ENCODE peak calls at places on chromosomes 11 and 22, in six cellular contexts. I is upper lobe of right lung, Y is Caco-2, B is right atrium auricular region, G is astrocyte of the spinal cord, C is lower lobe of right lung. D is an unnamed sample.

GRCh38 chr11:65414776-65415498 is 7.7 kb upstream of the NEAT1 start:
- DNase-seq in I (peak; percentile 41), Y (peak; percentile 35), B (no peak), G (no peak), C (peak; percentile 36), D (peak; percentile 2)

GRCh38 chr11:2090172-2091111 is 48.7 kb downstream of the IGF2 start:
- DNase-seq in I (peak; percentile 52), Y (no peak), B (peak; percentile 42), G (no peak), C (peak; percentile 41), D (no peak)

GRCh38 chr11:14015711-14016110 is 53.2 kb downstream of the SPON1 start:
- DNase-seq in I (no peak), Y (peak; percentile 88), B (no peak), G (peak; percentile 53), C (no peak), D (peak; percentile 74)

GRCh38 chr11:8873966-8874365 is 37.0 kb upstream of the AKIP1 start:
- DNase-seq in I (no peak), Y (no peak), B (no peak), G (no peak), C (no peak), D (no peak)

GRCh38 chr22:27709919-27710452 is 91.6 kb downstream of the MN1 start:
- DNase-seq in I (no peak), Y (no peak), B (no peak), G (no peak), C (no peak), D (no peak)

GRCh38 chr11:128691802-128692749 is 1.8 kb upstream of the FLI1 start:
- DNase-seq in I (no peak), Y (no peak), B (no peak), G (no peak), C (no peak), D (no peak)

GRCh38 chr22:46123694-46124382 is 26.5 kb upstream of the PPARA start:
- DNase-seq in I (no peak), Y (no peak), B (no peak), G (no peak), C (no peak), D (no peak)

GRCh38 chr11:93756748-93757147 is 15.3 kb downstream of the C11orf54 start:
- DNase-seq in I (no peak), Y (no peak), B (no peak), G (no peak), C (no peak), D (no peak)

GRCh38 chr11:70068345-70068744 is 9.8 kb upstream of the ANO1 start:
- DNase-seq in I (no peak), Y (no peak), B (peak; percentile 21), G (no peak), C (no peak), D (no peak)

GRCh38 chr22:38311331-38311635 is 6.0 kb downstream of the CSNK1E start:
- DNase-seq in I (no peak), Y (no peak), B (no peak), G (no peak), C (no peak), D (no peak)

GRCh38 chr11:119091083-119091650 is 6.5 kb downstream of the HMBS start:
- DNase-seq in I (no peak), Y (no peak), B (no peak), G (no peak), C (no peak), D (no peak)

GRCh38 chr22:46143491-46144147 is 6.7 kb upstream of the PPARA start:
- DNase-seq in I (no peak), Y (no peak), B (no peak), G (no peak), C (no peak), D (no peak)

GRCh38 chr11:58654908-58655296 is 32.4 kb downstream of the CNTF start:
- DNase-seq in I (no peak), Y (no peak), B (no peak), G (no peak), C (no peak), D (no peak)

GRCh38 chr11:46063138-46063537 is 58.1 kb downstream of the PHF21A start:
- DNase-seq in I (no peak), Y (no peak), B (no peak), G (no peak), C (no peak), D (no peak)

GRCh38 chr11:117083011-117083940 is 15.0 kb downstream of the SIK3 start:
- DNase-seq in I (no peak), Y (no peak), B (no peak), G (no peak), C (no peak), D (no peak)

GRCh38 chr11:126585388-126586302 is 230.2 kb downstream of the ST3GAL4 start:
- DNase-seq in I (no peak), Y (no peak), B (peak; percentile 86), G (peak; percentile 96), C (no peak), D (peak; percentile 93)

GRCh38 chr11:1084561-1085439 is 10.1 kb downstream of the MUC2 start:
- DNase-seq in I (peak; percentile 59), Y (peak; percentile 26), B (no peak), G (no peak), C (peak; percentile 40), D (peak; percentile 14)

GRCh38 chr11:59144579-59145345 is 2.1 kb downstream of the FAM111A start:
- DNase-seq in I (peak; percentile 85), Y (peak; percentile 94), B (peak; percentile 81), G (peak; percentile 82), C (peak; percentile 84), D (peak; percentile 86)

GRCh38 chr11:75319035-75319877 is 32.2 kb downstream of the ARRB1 start:
- DNase-seq in I (no peak), Y (no peak), B (no peak), G (no peak), C (peak; percentile 47), D (no peak)

GRCh38 chr11:68525930-68526329 is 65.4 kb downstream of the PPP6R3 start:
- DNase-seq in I (no peak), Y (no peak), B (no peak), G (peak; percentile 42), C (no peak), D (peak; percentile 68)

GRCh38 chr11:38900156-38900679 is 2302.2 kb upstream of the RAG2 start:
- DNase-seq in I (no peak), Y (no peak), B (no peak), G (no peak), C (no peak), D (no peak)

GRCh38 chr11:121461843-121462242 is 9.1 kb upstream of the SORL1-AS1 start:
- DNase-seq in I (no peak), Y (no peak), B (no peak), G (no peak), C (no peak), D (no peak)

GRCh38 chr11:57791321-57792059 is 29.9 kb downstream of the CTNND1 start:
- DNase-seq in I (no peak), Y (no peak), B (no peak), G (no peak), C (no peak), D (no peak)

GRCh38 chr11:90468923-90469322 is 246.1 kb upstream of the CHORDC1 start:
- DNase-seq in I (no peak), Y (no peak), B (no peak), G (peak; percentile 73), C (no peak), D (peak; percentile 90)

GRCh38 chr22:19723165-19723989 is at the start of gene GP1BB:
- DNase-seq in I (no peak), Y (no peak), B (no peak), G (peak; percentile 13), C (peak; percentile 61), D (no peak)

GRCh38 chr22:19722175-19722914 is 994 bp upstream of the GP1BB start:
- DNase-seq in I (no peak), Y (no peak), B (no peak), G (no peak), C (no peak), D (no peak)

GRCh38 chr22:19724927-19725661 is 1.8 kb downstream of the GP1BB start:
- DNase-seq in I (no peak), Y (no peak), B (no peak), G (no peak), C (no peak), D (no peak)

GRCh38 chr22:19722915-19723164 is 499 bp upstream of the GP1BB start:
- DNase-seq in I (no peak), Y (no peak), B (no peak), G (no peak), C (no peak), D (no peak)

DNA sequence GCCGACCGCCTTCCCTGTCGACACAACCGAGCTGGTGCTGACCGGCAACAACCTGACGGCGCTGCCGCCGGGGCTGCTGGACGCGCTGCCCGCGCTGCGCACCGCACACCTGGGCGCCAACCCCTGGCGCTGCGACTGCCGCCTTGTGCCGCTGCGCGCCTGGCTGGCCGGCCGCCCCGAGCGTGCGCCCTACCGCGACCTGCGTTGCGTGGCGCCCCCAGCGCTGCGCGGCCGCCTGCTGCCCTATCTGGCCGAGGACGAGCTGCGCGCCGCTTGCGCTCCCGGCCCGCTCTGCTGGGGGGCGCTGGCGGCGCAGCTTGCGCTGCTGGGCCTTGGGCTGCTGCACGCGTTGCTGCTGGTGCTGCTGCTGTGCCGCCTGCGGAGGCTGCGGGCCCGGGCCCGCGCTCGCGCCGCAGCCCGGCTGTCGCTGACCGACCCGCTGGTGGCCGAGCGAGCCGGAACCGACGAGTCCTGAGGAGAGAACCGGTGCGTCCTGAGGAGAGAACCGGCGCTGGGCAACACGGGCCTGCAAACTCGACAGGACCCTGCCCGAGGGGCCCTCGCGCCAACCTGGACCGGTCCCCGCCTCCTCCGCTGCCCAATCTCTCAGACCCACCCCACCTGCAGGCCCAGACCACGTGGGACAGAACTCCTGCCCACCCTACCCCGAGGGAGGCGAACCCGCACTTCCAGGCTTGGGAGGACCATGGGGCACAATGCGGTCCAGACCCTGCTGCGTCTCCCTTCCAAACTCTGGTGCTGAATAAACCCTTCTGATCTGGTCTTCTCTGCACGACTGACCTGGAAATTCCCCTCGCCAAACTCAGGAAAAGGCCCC is 870 bp downstream of the GP1BB start:
- DNase-seq in I (no peak), Y (no peak), B (no peak), G (no peak), C (no peak), D (no peak)
- H3K4me3 ChIP-seq in I (no peak overlapping the region), Y (peak overlapping the region; percentile 38), B (peak overlapping the region; percentile 43), G (no peak overlapping the region), C (peak overlapping the region; percentile 36), D (no peak overlapping the region)

DNA sequence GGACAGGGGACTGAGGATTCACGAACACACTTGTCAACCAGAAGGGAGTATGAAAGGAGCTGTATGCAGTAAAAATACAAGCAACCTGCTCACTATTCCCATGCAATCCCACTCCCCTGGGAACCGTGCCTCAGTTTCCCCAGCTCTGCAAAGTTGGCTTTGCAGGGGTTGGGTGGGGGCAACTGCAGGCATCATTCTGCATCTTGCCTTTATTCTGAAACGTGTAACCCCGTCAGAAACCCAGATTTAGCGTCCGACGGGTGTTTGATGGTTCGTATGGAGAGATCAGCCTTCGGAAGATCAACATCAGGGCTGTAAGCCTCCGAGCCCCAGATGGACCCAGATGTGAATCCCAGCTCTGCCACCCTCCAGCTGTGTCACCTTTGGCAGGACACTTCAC is 3.6 kb downstream of the CYTH4 start:
- DNase-seq in I (no peak), Y (no peak), B (no peak), G (no peak), C (no peak), D (no peak)
- H3K4me3 ChIP-seq in I (no peak overlapping the region), Y (no peak overlapping the region), B (no peak overlapping the region), G (no peak overlapping the region), C (no peak overlapping the region), D (no peak overlapping the region)

GRCh38 chr22:49962751-49963646 is 2.4 kb downstream of the PIM3 start:
- DNase-seq in I (peak; percentile 74), Y (no peak), B (no peak), G (no peak), C (peak; percentile 55), D (no peak)
- H3K4me3 ChIP-seq in I (peak overlapping the region; percentile 93), Y (peak overlapping the region; percentile 2), B (peak overlapping the region; percentile 80), G (peak overlapping the region; percentile 63), C (peak overlapping the region; percentile 95), D (peak overlapping the region; percentile 98)

GRCh38 chr11:36564376-36565032 is 3.3 kb upstream of the RAG1 start:
- DNase-seq in I (no peak), Y (peak; percentile 44), B (no peak), G (peak; percentile 67), C (no peak), D (peak; percentile 47)
- H3K4me3 ChIP-seq in I (peak overlapping the region; percentile 41), Y (no peak overlapping the region), B (peak overlapping the region; percentile 37), G (peak overlapping the region; percentile 2), C (peak overlapping the region; percentile 41), D (no peak overlapping the region)

D was measured in bronchial epithelial cell.